ENCODE peak calls at places on chromosomes 7 and 10, in four cellular contexts. W is CD4-positive, alpha-beta T cell; P is glutamatergic neuron; F is PC-3. T is an unnamed sample.
A peak's percentile ranks its signal among the peaks of the same experiment; 100 is the strongest.

GRCh38 chr7:28067171-28067570 is 113.4 kb downstream of the JAZF1 start:
- DNase-seq in W (no peak), F (no peak), P (no peak), T (no peak)

GRCh38 chr7:1112109-1112508 is 24.2 kb downstream of the GPER1 start:
- DNase-seq in P (no peak), W (no peak), F (no peak), T (no peak)

GRCh38 chr10:110794808-110795207 is 76.9 kb upstream of the PDCD4 start:
- DNase-seq in W (no peak), P (peak; percentile 74), F (no peak), T (no peak)

GRCh38 chr7:142257958-142258357 is at the start of gene PRSS58:
- DNase-seq in W (no peak), F (no peak), P (no peak), T (no peak)

GRCh38 chr7:135375908-135376699 is 133.8 kb downstream of the CNOT4 start:
- DNase-seq in F (no peak), W (no peak), P (no peak), T (no peak)

GRCh38 chr7:150972094-150972493 is 6.0 kb downstream of the KCNH2 start:
- DNase-seq in P (peak; percentile 48), W (no peak), F (no peak), T (no peak)

GRCh38 chr7:69334706-69335105 is 263.6 kb upstream of the AUTS2 start:
- DNase-seq in W (no peak), F (no peak), P (no peak), T (no peak)

GRCh38 chr7:100516135-100516812 is 22.7 kb upstream of the AGFG2 start:
- DNase-seq in F (no peak), P (no peak), W (peak; percentile 35), T (peak; percentile 84)

GRCh38 chr7:101235050-101235449 is 2.6 kb downstream of the CLDN15 start:
- DNase-seq in F (no peak), P (peak; percentile 38), W (no peak), T (no peak)

GRCh38 chr7:17965600-17965999 is 25.3 kb upstream of the SNX13 start:
- DNase-seq in W (no peak), P (no peak), F (peak; percentile 78), T (peak; percentile 45)

GRCh38 chr10:133129854-133130495 is 30.0 kb upstream of the KNDC1 start:
- DNase-seq in F (no peak), P (no peak), W (no peak), T (no peak)

GRCh38 chr7:151823783-151824182 is 53.1 kb downstream of the PRKAG2 start:
- DNase-seq in P (no peak), F (no peak), W (no peak), T (no peak)

GRCh38 chr10:71135276-71135675 is 77.1 kb upstream of the UNC5B start:
- DNase-seq in P (no peak), W (no peak), F (no peak), T (no peak)

GRCh38 chr10:26334932-26335573 is 103.1 kb upstream of the APBB1IP start:
- DNase-seq in F (peak; percentile 62), P (peak; percentile 55), W (peak; percentile 43), T (peak; percentile 66)

GRCh38 chr7:27709137-27710075 is 30.6 kb upstream of the TAX1BP1 start:
- DNase-seq in F (peak; percentile 79), W (no peak), P (no peak), T (peak; percentile 14)

GRCh38 chr7:66948480-66949109 is 27.6 kb downstream of the TMEM248 start:
- DNase-seq in P (no peak), F (no peak), W (no peak), T (no peak)

GRCh38 chr10:126705951-126706565 is 35.6 kb upstream of the C10orf90 start:
- DNase-seq in F (no peak), W (no peak), P (no peak), T (no peak)

GRCh38 chr7:69412331-69413146 is 185.7 kb upstream of the AUTS2 start:
- DNase-seq in F (no peak), P (no peak), W (no peak), T (peak; percentile 0)

GRCh38 chr10:80739963-80740715 is 202.4 kb downstream of the SH2D4B start:
- DNase-seq in F (no peak), W (no peak), P (no peak), T (peak; percentile 3)

GRCh38 chr7:85075864-85076263 is 111.0 kb downstream of the SEMA3D start:
- DNase-seq in F (no peak), W (no peak), P (no peak), T (no peak)

GRCh38 chr7:158096582-158096981 is 491.0 kb downstream of the PTPRN2 start:
- DNase-seq in F (no peak), W (no peak), P (no peak), T (no peak)

GRCh38 chr10:111108441-111108840 is 31.6 kb downstream of the ADRA2A start:
- DNase-seq in W (no peak), P (no peak), F (no peak), T (no peak)

GRCh38 chr10:70122742-70123141 is 9.9 kb downstream of the AIFM2 start:
- DNase-seq in P (no peak), F (no peak), W (no peak), T (peak; percentile 7)

GRCh38 chr7:20542594-20542993 is 72.9 kb upstream of the ABCB5 start:
- DNase-seq in W (no peak), F (peak; percentile 78), P (no peak), T (peak; percentile 79)

GRCh38 chr10:62734781-62735463 is 69.6 kb upstream of the ADO start:
- DNase-seq in P (no peak), F (peak; percentile 100), W (no peak), T (no peak)

GRCh38 chr7:1536768-1537630 is 6.5 kb downstream of the MAFK start:
- DNase-seq in F (peak; percentile 97), W (peak; percentile 6), P (peak; percentile 35), T (peak; percentile 94)

GRCh38 chr7:106313456-106313891 is 28.7 kb upstream of the NAMPT start:
- DNase-seq in W (no peak), F (peak; percentile 92), P (no peak), T (peak; percentile 27)

GRCh38 chr10:120422459-120422858 is 34.6 kb upstream of the PLPP4 start:
- DNase-seq in P (no peak), F (peak; percentile 91), W (no peak), T (peak; percentile 71)

GRCh38 chr10:72329290-72330058 is 25.2 kb downstream of the DNAJB12 start:
- DNase-seq in P (no peak), W (no peak), F (no peak), T (peak; percentile 56)

GRCh38 chr7:86818903-86819302 is 175.2 kb downstream of the GRM3 start:
- DNase-seq in F (no peak), W (no peak), P (no peak), T (no peak)